ENCODE peak calls at places on chromosomes 16 and 17, in eight cellular contexts. K is NCI-H1417; Z is stimulated activated CD8-positive, alpha-beta memory T cell treated with anti-CD3 and anti-CD28 coated beads, Interleukin-4, amount 100 ng/mL, for 48 hours; V is body of pancreas; R is AG09309; S is COR-L47; D is kidney tubule cell; M is GM20000. T is an unnamed sample.

GRCh38 chr16:48555597-48555996 is 54.4 kb downstream of the N4BP1 start:
- DNase-seq in K (peak), Z (no peak), V (no peak), R (no peak), S (no peak), D (no peak), M (no peak), T (no peak)

GRCh38 chr16:27374231-27374793 is 27.7 kb upstream of the IL21R start:
- DNase-seq in K (no peak), Z (peak), V (no peak), R (no peak), S (no peak), D (no peak), M (peak), T (no peak)

GRCh38 chr16:70750893-70751467 is 50.0 kb downstream of the VAC14 start:
- DNase-seq in K (no peak), Z (no peak), V (peak), R (no peak), S (no peak), D (peak), M (no peak), T (no peak)

GRCh38 chr17:48194097-48194550 is 86.6 kb downstream of the SNX11 start:
- DNase-seq in K (peak), Z (no peak), V (no peak), R (peak), S (no peak), D (peak), M (no peak), T (no peak)

GRCh38 chr17:38569701-38570512 is 35.8 kb downstream of the SRCIN1 start:
- DNase-seq in K (no peak), Z (no peak), V (no peak), R (no peak), S (no peak), D (no peak), M (no peak), T (no peak)

GRCh38 chr17:6551909-6552768 is 4.2 kb downstream of the PITPNM3 start:
- DNase-seq in K (peak), Z (no peak), V (peak), R (no peak), S (peak), D (no peak), M (no peak), T (no peak)

GRCh38 chr16:67445913-67446907 is 15.3 kb downstream of the HSD11B2 start:
- DNase-seq in K (no peak), Z (no peak), V (peak), R (no peak), S (no peak), D (no peak), M (no peak), T (no peak)

GRCh38 chr16:88553739-88554138 is 16.5 kb upstream of the ZC3H18 start:
- DNase-seq in K (no peak), Z (no peak), V (no peak), R (no peak), S (no peak), D (no peak), M (no peak), T (no peak)

GRCh38 chr16:87064731-87065720 is 252.2 kb downstream of the C16orf95 start:
- DNase-seq in K (no peak), Z (no peak), V (no peak), R (no peak), S (no peak), D (no peak), M (peak), T (no peak)

GRCh38 chr17:69763503-69763902 is 311.5 kb upstream of the KCNJ16 start:
- DNase-seq in K (no peak), Z (no peak), V (no peak), R (no peak), S (no peak), D (peak), M (no peak), T (no peak)

GRCh38 chr17:30323262-30323894 is 10.5 kb downstream of the TMIGD1 start:
- DNase-seq in K (peak), Z (no peak), V (no peak), R (no peak), S (peak), D (peak), M (no peak), T (peak)

GRCh38 chr17:55348749-55349354 is 72.8 kb downstream of the MMD start:
- DNase-seq in K (peak), Z (peak), V (peak), R (no peak), S (peak), D (peak), M (peak), T (peak)

GRCh38 chr16:75288596-75289120 is 37.2 kb upstream of the BCAR1 start:
- DNase-seq in K (no peak), Z (peak), V (no peak), R (no peak), S (no peak), D (no peak), M (no peak), T (no peak)

GRCh38 chr16:50195276-50195675 is 42.2 kb downstream of the TENT4B start:
- DNase-seq in K (no peak), Z (no peak), V (no peak), R (peak), S (no peak), D (peak), M (no peak), T (no peak)

GRCh38 chr16:8961811-8962390 is 1.8 kb downstream of the USP7 start:
- DNase-seq in K (no peak), Z (no peak), V (no peak), R (no peak), S (no peak), D (peak), M (peak), T (no peak)

GRCh38 chr17:73410586-73411329 is 99.0 kb upstream of the CDC42EP4 start:
- DNase-seq in K (no peak), Z (no peak), V (no peak), R (no peak), S (no peak), D (no peak), M (no peak), T (no peak)

GRCh38 chr17:1571362-1571746 is 8.8 kb upstream of the PITPNA start:
- DNase-seq in K (no peak), Z (no peak), V (no peak), R (no peak), S (no peak), D (no peak), M (no peak), T (no peak)

GRCh38 chr16:49604602-49605001 is 231.0 kb downstream of the C16orf78 start:
- DNase-seq in K (no peak), Z (no peak), V (no peak), R (no peak), S (no peak), D (no peak), M (no peak), T (no peak)

GRCh38 chr16:28192811-28193529 is 18.8 kb downstream of the XPO6 start:
- DNase-seq in K (no peak), Z (peak), V (no peak), R (no peak), S (no peak), D (no peak), M (peak), T (no peak)

GRCh38 chr17:68197091-68197996 is 50.5 kb upstream of the AMZ2 start:
- DNase-seq in K (peak), Z (peak), V (no peak), R (no peak), S (peak), D (no peak), M (peak), T (no peak)

GRCh38 chr17:78012428-78012827 is 53.9 kb downstream of the TNRC6C start:
- DNase-seq in K (no peak), Z (no peak), V (no peak), R (no peak), S (no peak), D (no peak), M (no peak), T (no peak)

GRCh38 chr16:70380205-70380918 is 33.7 kb downstream of the DDX19A start:
- DNase-seq in K (peak), Z (peak), V (peak), R (peak), S (peak), D (peak), M (peak), T (no peak)

GRCh38 chr16:72876221-72876620 is 171.7 kb downstream of the ZFHX3 start:
- DNase-seq in K (no peak), Z (peak), V (no peak), R (peak), S (no peak), D (no peak), M (peak), T (no peak)

GRCh38 chr17:45584092-45585036 is 93.8 kb upstream of the PLEKHM1 start:
- DNase-seq in K (no peak), Z (peak), V (peak), R (no peak), S (no peak), D (peak), M (peak), T (no peak)

GRCh38 chr16:89113661-89114060 is 20.0 kb downstream of the ACSF3 start:
- DNase-seq in K (no peak), Z (no peak), V (no peak), R (no peak), S (no peak), D (no peak), M (no peak), T (no peak)